ENCODE peak calls at places on chromosomes 12 and 14, in seven cellular contexts. P is NCI-H2081; I is right cardiac atrium; E is GM20000; W is germinal center; M is upper lobe of left lung; T is activated CD4-positive, alpha-beta T cell treated with anti-CD3 and anti-CD28 coated beads for 1 hour. L is an unnamed sample.
A peak's percentile ranks its signal among the peaks of the same experiment; 100 is the strongest.

GRCh38 chr14:69614592-69614991 is 3.2 kb downstream of the SUSD6 start:
- DNase-seq in E (no peak), I (no peak), M (peak; percentile 85), W (peak; percentile 68), T (no peak), P (no peak), L (no peak)

GRCh38 chr14:100041274-100041673 is 23.9 kb upstream of the EVL start:
- DNase-seq in T (no peak), I (no peak), P (no peak), W (no peak), E (no peak), M (no peak), L (no peak)

GRCh38 chr12:38892090-38892786 is 13.2 kb downstream of the CPNE8 start:
- DNase-seq in P (no peak), E (no peak), T (no peak), M (no peak), I (no peak), W (no peak), L (no peak)

GRCh38 chr12:118237908-118238307 is 102.0 kb downstream of the PEBP1 start:
- DNase-seq in T (no peak), E (no peak), P (no peak), I (no peak), W (no peak), M (no peak), L (peak; percentile 28)

GRCh38 chr12:131357920-131358319 is 353.0 kb upstream of the SFSWAP start:
- DNase-seq in I (no peak), W (no peak), P (no peak), E (no peak), T (no peak), M (no peak), L (no peak)

GRCh38 chr12:111447571-111448265 is 42.0 kb downstream of the SH2B3 start:
- DNase-seq in T (no peak), P (no peak), E (no peak), I (peak; percentile 43), W (no peak), M (no peak), L (no peak)

GRCh38 chr14:78697341-78697740 is 527.2 kb downstream of the NRXN3 start:
- DNase-seq in P (peak; percentile 32), T (no peak), I (no peak), M (no peak), W (no peak), E (peak; percentile 10), L (peak; percentile 3)

GRCh38 chr12:117900561-117900960 is 68.2 kb downstream of the KSR2 start:
- DNase-seq in T (no peak), M (no peak), E (no peak), W (no peak), P (no peak), I (no peak), L (no peak)

GRCh38 chr14:41377926-41378325 is 228.8 kb upstream of the LRFN5 start:
- DNase-seq in E (no peak), P (no peak), T (no peak), I (no peak), W (no peak), M (no peak), L (no peak)

GRCh38 chr12:54032627-54033100 is at the start of gene HOXC5:
- DNase-seq in P (peak; percentile 56), T (peak; percentile 43), E (peak; percentile 93), W (peak; percentile 87), M (peak; percentile 56), I (peak; percentile 77), L (peak; percentile 54)

GRCh38 chr14:85024931-85025330 is 505.0 kb upstream of the FLRT2 start:
- DNase-seq in M (no peak), I (peak; percentile 11), W (no peak), E (no peak), P (no peak), T (no peak), L (no peak)

GRCh38 chr12:118398878-118399277 is 22.5 kb downstream of the SUDS3 start:
- DNase-seq in T (no peak), P (no peak), I (no peak), M (no peak), E (no peak), W (no peak), L (no peak)

GRCh38 chr12:83092101-83092500 is 405.4 kb downstream of the TMTC2 start:
- DNase-seq in M (no peak), I (no peak), T (no peak), E (no peak), P (peak; percentile 26), W (no peak), L (no peak)

GRCh38 chr12:65911321-65911720 is 87.0 kb downstream of the HMGA2 start:
- DNase-seq in T (no peak), I (no peak), W (no peak), P (no peak), E (no peak), M (no peak), L (no peak)

GRCh38 chr12:132353811-132354210 is 24.4 kb upstream of the GALNT9 start:
- DNase-seq in W (no peak), P (no peak), T (no peak), I (no peak), E (no peak), M (no peak), L (no peak)

GRCh38 chr14:72611956-72612500 is 281.9 kb downstream of the DPF3 start:
- DNase-seq in T (no peak), W (no peak), I (no peak), M (no peak), P (no peak), E (no peak), L (no peak)

GRCh38 chr12:55847603-55848329 is 5.0 kb upstream of the MMP19 start:
- DNase-seq in E (no peak), W (no peak), P (no peak), T (no peak), I (peak; percentile 96), M (peak; percentile 86), L (no peak)

GRCh38 chr14:69693823-69694729 is 72.9 kb upstream of the SRSF5 start:
- DNase-seq in I (no peak), M (peak; percentile 63), E (no peak), P (no peak), T (no peak), W (no peak), L (no peak)

GRCh38 chr12:107748472-107748871 is 12.5 kb downstream of the PRDM4 start:
- DNase-seq in W (no peak), T (no peak), M (no peak), I (no peak), E (no peak), P (no peak), L (no peak)

GRCh38 chr12:22743700-22744099 is 118.7 kb downstream of the ETNK1 start:
- DNase-seq in M (no peak), T (no peak), I (no peak), E (no peak), P (no peak), W (no peak), L (no peak)

GRCh38 chr12:115322275-115322674 is 638.3 kb upstream of the TBX3 start:
- DNase-seq in E (peak; percentile 35), M (no peak), I (no peak), W (peak; percentile 39), P (no peak), T (no peak), L (no peak)

GRCh38 chr12:15731940-15732339 is 57.2 kb downstream of the EPS8 start:
- DNase-seq in M (no peak), W (no peak), E (no peak), P (no peak), T (no peak), I (no peak), L (no peak)

GRCh38 chr14:63614964-63615363 is 26.7 kb downstream of the WDR89 start:
- DNase-seq in T (no peak), I (no peak), P (no peak), E (no peak), W (no peak), M (no peak), L (no peak)

GRCh38 chr14:31945701-31946100 is 131.4 kb upstream of the ARHGAP5 start:
- DNase-seq in T (no peak), W (no peak), I (no peak), E (no peak), M (no peak), P (no peak), L (no peak)

GRCh38 chr14:63342381-63342780 is 23.6 kb upstream of the GPHB5 start:
- DNase-seq in P (peak; percentile 49), W (no peak), T (no peak), E (no peak), M (no peak), I (no peak), L (no peak)

GRCh38 chr12:123003257-123003656 is 22.8 kb downstream of the ARL6IP4 start:
- DNase-seq in I (no peak), P (no peak), W (no peak), E (no peak), M (no peak), T (no peak), L (no peak)

GRCh38 chr12:106090586-106091411 is 48.0 kb downstream of the NUAK1 start:
- DNase-seq in P (no peak), M (no peak), T (no peak), W (no peak), I (peak; percentile 81), E (no peak), L (no peak)